ENCODE peak calls at places on chromosomes 11 and 22, in six cellular contexts. L is stomach; D is body of pancreas; Z is fibroblast of lung; I is tibial artery; A is CD4-positive, alpha-beta T cell. F is an unnamed sample.
A peak's percentile ranks its signal among the peaks of the same experiment; 100 is the strongest.

GRCh38 chr11:102451693-102452460 is 688 bp downstream of the TMEM123 start:
- DNase-seq in I (peak; percentile 72), D (peak; percentile 64), A (peak; percentile 71), Z (peak; percentile 49), L (peak; percentile 71), F (peak; percentile 74)

GRCh38 chr22:43846966-43847365 is 15.3 kb downstream of the SULT4A1 start:
- DNase-seq in Z (no peak), I (no peak), D (no peak), L (no peak), A (no peak), F (no peak)

GRCh38 chr11:119496453-119496852 is 73.5 kb upstream of the THY1 start:
- DNase-seq in L (no peak), I (no peak), Z (no peak), A (no peak), D (no peak), F (no peak)

GRCh38 chr11:15327786-15328231 is 213.1 kb downstream of the INSC start:
- DNase-seq in L (peak; percentile 59), I (no peak), Z (peak; percentile 25), D (peak; percentile 59), A (no peak), F (no peak)

GRCh38 chr11:114745150-114745671 is 66.9 kb downstream of the NXPE2 start:
- DNase-seq in D (no peak), A (no peak), Z (no peak), L (no peak), I (no peak), F (no peak)

GRCh38 chr11:57792060-57792541 is 30.5 kb downstream of the CTNND1 start:
- DNase-seq in L (peak; percentile 68), A (peak; percentile 90), Z (peak; percentile 72), D (no peak), I (peak; percentile 81), F (peak; percentile 90)

GRCh38 chr11:121299417-121299816 is 6.8 kb downstream of the SC5D start:
- DNase-seq in Z (no peak), I (no peak), D (no peak), A (no peak), L (no peak), F (no peak)

GRCh38 chr11:73198677-73199076 is 19.4 kb upstream of the P2RY2 start:
- DNase-seq in I (no peak), Z (peak; percentile 20), L (no peak), A (no peak), D (no peak), F (peak; percentile 12)

GRCh38 chr11:26649884-26650283 is 72.0 kb downstream of the SLC5A12 start:
- DNase-seq in A (no peak), D (peak; percentile 69), I (no peak), Z (peak; percentile 55), L (peak; percentile 58), F (no peak)

GRCh38 chr22:46356496-46357185 is 21.1 kb downstream of the TRMU start:
- DNase-seq in A (no peak), D (no peak), Z (no peak), L (no peak), I (no peak), F (no peak)

GRCh38 chr11:128621491-128622136 is 34.3 kb upstream of the ETS1 start:
- DNase-seq in A (no peak), I (no peak), D (no peak), Z (peak; percentile 78), L (no peak), F (no peak)

GRCh38 chr11:134584706-134585445 is 172.8 kb upstream of the B3GAT1 start:
- DNase-seq in A (no peak), Z (no peak), D (no peak), I (no peak), L (no peak), F (no peak)

GRCh38 chr11:71124127-71124526 is 128.2 kb downstream of the SHANK2 start:
- DNase-seq in I (no peak), L (no peak), A (no peak), Z (no peak), D (no peak), F (no peak)

GRCh38 chr11:90913131-90913668 is 690.4 kb upstream of the CHORDC1 start:
- DNase-seq in A (no peak), L (no peak), I (no peak), Z (no peak), D (no peak), F (no peak)

DNA sequence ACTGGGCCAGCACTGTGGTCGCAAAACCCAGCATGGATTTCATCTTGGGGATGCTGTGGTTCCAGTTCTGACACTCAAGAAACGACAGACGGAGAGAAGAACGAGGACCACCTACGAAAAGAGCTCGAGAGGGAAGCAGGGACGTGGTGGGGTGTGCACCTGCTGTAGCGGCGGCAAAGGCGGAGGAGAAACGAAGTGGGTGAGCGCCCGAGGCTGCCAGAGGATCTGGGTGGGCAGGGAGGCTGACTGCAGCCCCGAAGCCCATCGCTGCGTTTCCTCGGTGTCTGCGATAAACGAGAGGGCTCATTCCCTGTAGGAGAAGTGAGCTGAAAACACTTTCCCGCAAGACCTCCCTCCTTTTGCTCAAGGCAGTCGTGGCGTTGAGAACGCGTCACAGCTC is 246.1 kb downstream of the OR4C45 start:
- DNase-seq in Z (no peak), L (no peak), I (no peak), A (no peak), D (no peak), F (no peak)
- H3K9me3 ChIP-seq in Z (no peaks in the 10 kb centered on the region), L (no peaks in the 10 kb centered on the region), I (no peaks in the 10 kb centered on the region), A (no peaks in the 10 kb centered on the region), D (no peaks in the 10 kb centered on the region), F (peaks cover 49% of the 10 kb centered on the region)

GRCh38 chr22:39897841-39898240 is 3.0 kb upstream of the GRAP2 start:
- DNase-seq in A (no peak), L (no peak), D (no peak), I (no peak), Z (no peak), F (no peak)
- H3K27ac ChIP-seq in A (no peak overlapping the region), L (no peak overlapping the region), D (no peak overlapping the region), I (no peak overlapping the region), Z (no peak overlapping the region), F (no peak overlapping the region)

GRCh38 chr11:17135934-17136683 is 58.6 kb upstream of the RPS13 start:
- DNase-seq in D (no peak), A (no peak), Z (no peak), I (no peak), L (no peak), F (no peak)
- TF ChIP-seq CTCF in D (no peak), A (no peak), Z (no peak), I (no peak), L (no peak), F (no peak)

DNA sequence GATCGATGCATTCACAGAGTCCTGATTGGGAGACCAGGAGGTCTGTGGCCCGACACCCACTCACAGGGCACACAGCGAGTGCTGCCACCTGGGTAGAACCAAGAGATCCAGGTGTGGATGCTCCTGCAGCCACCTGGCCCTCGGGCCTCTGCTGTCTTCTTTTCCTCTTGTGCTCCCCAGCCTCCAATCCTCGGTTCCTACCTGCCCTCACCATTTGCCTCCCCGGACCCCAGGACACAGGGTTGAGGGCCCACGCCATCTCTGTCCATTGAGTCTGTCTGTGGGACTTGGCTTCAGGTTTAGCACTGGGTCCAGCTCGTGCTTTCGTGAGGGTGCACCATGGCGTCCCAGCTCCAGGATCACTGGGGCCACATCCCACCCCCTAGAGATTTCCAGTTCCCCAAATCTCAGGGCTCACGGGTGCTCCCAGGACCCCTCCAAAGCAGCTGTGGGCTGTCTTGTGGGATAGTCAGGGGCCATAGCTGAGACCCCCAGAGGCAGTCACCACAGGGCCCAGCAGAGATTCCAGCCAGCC is 591.1 kb downstream of the BRD1 start:
- DNase-seq in Z (no peak), A (no peak), I (peak; percentile 32), L (no peak), D (no peak), F (no peak)
- H3K9me3 ChIP-seq in Z (no peaks in the 10 kb centered on the region), A (no peaks in the 10 kb centered on the region), I (no peaks in the 10 kb centered on the region), L (no peaks in the 10 kb centered on the region), D (no peaks in the 10 kb centered on the region), F (no peaks in the 10 kb centered on the region)

GRCh38 chr11:104917259-104918112 is 19.2 kb upstream of the CASP12 start:
- DNase-seq in D (no peak), I (no peak), A (no peak), Z (no peak), L (no peak), F (no peak)
- H3K27ac ChIP-seq in D (peak overlapping the region; percentile 55), I (peak overlapping the region; percentile 56), A (peak overlapping the region; percentile 55), Z (peak overlapping the region; percentile 48), L (peak overlapping the region; percentile 69), F (peak overlapping the region; percentile 80)

DNA sequence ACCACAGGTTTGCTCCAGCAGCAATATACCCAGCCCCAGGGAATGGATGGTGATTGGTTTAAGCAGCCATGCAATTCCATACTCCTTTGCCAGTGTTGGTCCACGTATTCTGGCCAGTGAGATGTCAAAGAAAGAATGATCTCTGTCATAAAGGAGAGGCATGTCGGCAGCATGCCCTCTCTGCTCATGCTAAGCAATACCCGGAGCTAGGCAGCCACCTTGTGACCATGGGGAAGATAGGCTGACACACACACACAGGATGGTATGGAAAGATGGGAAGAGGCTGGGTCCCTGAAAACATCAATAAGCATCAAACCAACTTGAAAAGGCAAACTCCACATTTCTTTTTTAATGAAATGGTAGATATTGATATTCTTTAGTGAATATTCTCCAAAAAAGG is 5.1 kb downstream of the ABCC8 start:
- DNase-seq in I (no peak), Z (no peak), L (no peak), D (no peak), A (no peak), F (no peak)
- TF ChIP-seq CTCF in I (no peak), Z (no peak), L (no peak), D (peak; percentile 13), A (no peak), F (no peak)

GRCh38 chr11:87453531-87454089 is 415.9 kb downstream of the TMEM135 start:
- DNase-seq in D (no peak), A (no peak), L (no peak), Z (no peak), I (no peak), F (no peak)
- H3K9me3 ChIP-seq in D (no peaks in the 10 kb centered on the region), A (no peaks in the 10 kb centered on the region), L (no peaks in the 10 kb centered on the region), Z (no peaks in the 10 kb centered on the region), I (no peaks in the 10 kb centered on the region), F (no peaks in the 10 kb centered on the region)

GRCh38 chr11:78472382-78472781 is 54.8 kb upstream of the GAB2 start:
- DNase-seq in Z (no peak), D (no peak), A (no peak), L (no peak), I (no peak), F (no peak)
- H3K27ac ChIP-seq in Z (no peak overlapping the region), D (no peak overlapping the region), A (no peak overlapping the region), L (no peak overlapping the region), I (no peak overlapping the region), F (no peak overlapping the region)